ENCODE peak calls at places on chromosomes 11 and 22, in seven cellular contexts. A is endothelial cell of umbilical vein, Y is thoracic aorta, L is HCT116, M is heart left ventricle, D is breast epithelium, Z is gastrocnemius medialis. T is an unnamed sample. For H3K4me1, the result is how much of the 10 kb centered on the place peaks cover.

GRCh38 chr11:61696602-61697001 is 16.4 kb downstream of the DAGLA start:
- DNase-seq in M (no peak), L (no peak), Y (no peak), Z (no peak), A (no peak), D (peak), T (no peak)

GRCh38 chr11:16785520-16786128 is 47.2 kb downstream of the C11orf58 start:
- DNase-seq in L (peak), Z (peak), M (peak), Y (no peak), D (peak), A (peak), T (peak)

GRCh38 chr22:19383292-19383691 is 48.2 kb downstream of the HIRA start:
- DNase-seq in Z (no peak), M (no peak), L (no peak), Y (no peak), D (no peak), A (no peak), T (no peak)

GRCh38 chr11:724063-724732 is 18.2 kb downstream of the EPS8L2 start:
- DNase-seq in L (no peak), Y (no peak), M (no peak), D (no peak), Z (no peak), A (no peak), T (no peak)

GRCh38 chr11:111528557-111528956 is 12.0 kb upstream of the LAYN start:
- DNase-seq in M (no peak), Y (no peak), Z (no peak), D (no peak), L (no peak), A (no peak), T (no peak)

GRCh38 chr11:60775420-60775961 is 9.6 kb upstream of the MS4A10 start:
- DNase-seq in D (peak), A (peak), M (peak), Y (peak), L (peak), Z (peak), T (peak)

GRCh38 chr11:71463331-71464211 is 10.6 kb downstream of the NADSYN1 start:
- DNase-seq in M (no peak), L (no peak), Z (no peak), D (no peak), A (no peak), Y (no peak), T (no peak)

GRCh38 chr11:69190796-69191536 is 35.2 kb downstream of the SMIM38 start:
- DNase-seq in L (no peak), Z (no peak), A (no peak), M (no peak), Y (no peak), D (no peak), T (no peak)

GRCh38 chr11:119030029-119030328 is 698 bp downstream of the SLC37A4 start:
- DNase-seq in Z (no peak), D (no peak), L (no peak), Y (no peak), A (no peak), M (no peak), T (no peak)

GRCh38 chr22:49957826-49958461 is 2.6 kb upstream of the PIM3 start:
- DNase-seq in Z (no peak), M (no peak), A (no peak), D (no peak), L (no peak), Y (no peak), T (peak)

GRCh38 chr11:45324459-45324858 is 38.3 kb upstream of the SYT13 start:
- DNase-seq in M (no peak), L (no peak), Y (no peak), Z (no peak), D (no peak), A (no peak), T (peak)

GRCh38 chr22:46542011-46542985 is 4.9 kb upstream of the CELSR1 start:
- DNase-seq in Z (no peak), A (peak), Y (no peak), L (no peak), M (peak), D (peak), T (peak)

GRCh38 chr22:31098633-31099110 is 8.7 kb downstream of the SELENOM start:
- DNase-seq in D (no peak), Y (no peak), M (peak), Z (no peak), A (no peak), L (no peak), T (no peak)

GRCh38 chr22:27454807-27455450 is 346.6 kb downstream of the MN1 start:
- DNase-seq in Z (no peak), Y (no peak), A (no peak), D (no peak), M (no peak), L (no peak), T (no peak)

GRCh38 chr22:33726294-33726711 is 194.0 kb downstream of the LARGE1 start:
- DNase-seq in Y (no peak), M (no peak), A (no peak), Z (peak), L (no peak), D (no peak), T (no peak)

GRCh38 chr11:61139391-61139790 is 21.8 kb downstream of the VPS37C start:
- DNase-seq in L (no peak), D (no peak), A (no peak), Y (no peak), M (no peak), Z (no peak), T (no peak)

GRCh38 chr11:35308157-35308556 is 111.2 kb downstream of the SLC1A2 start:
- DNase-seq in M (no peak), A (no peak), Z (no peak), L (no peak), Y (no peak), D (no peak), T (no peak)

GRCh38 chr11:68994161-68994890 is 13.5 kb upstream of the MRGPRD start:
- DNase-seq in M (peak), A (no peak), Z (no peak), D (no peak), Y (no peak), L (no peak), T (no peak)

GRCh38 chr11:60788401-60789110 is 3.4 kb downstream of the MS4A10 start:
- DNase-seq in Z (no peak), A (peak), M (no peak), Y (no peak), D (no peak), L (no peak), T (no peak)

GRCh38 chr11:100445231-100445735 is 241.8 kb upstream of the ARHGAP42 start:
- DNase-seq in D (no peak), Y (no peak), A (peak), M (peak), Z (no peak), L (no peak), T (no peak)

GRCh38 chr22:25845985-25846745 is 104.2 kb downstream of the MYO18B start:
- DNase-seq in D (no peak), Y (no peak), L (no peak), A (no peak), Z (no peak), M (no peak), T (no peak)

GRCh38 chr11:93939084-93939780 is 81.9 kb upstream of the HEPHL1 start:
- DNase-seq in A (no peak), M (no peak), Y (no peak), D (no peak), Z (no peak), L (no peak), T (no peak)

GRCh38 chr11:129282634-129283033 is 90.5 kb upstream of the ARHGAP32 start:
- DNase-seq in L (no peak), M (no peak), Z (no peak), Y (no peak), D (no peak), A (no peak), T (no peak)

GRCh38 chr22:38239101-38239761 is 33.6 kb downstream of the TMEM184B start:
- DNase-seq in L (no peak), Z (no peak), M (no peak), A (peak), Y (peak), D (no peak), T (peak)

GRCh38 chr11:107592256-107592655 is 1.3 kb downstream of the ELMOD1 start:
- DNase-seq in L (no peak), Z (no peak), A (peak), D (no peak), M (no peak), Y (no peak), T (no peak)

GRCh38 chr11:42407379-42407778 is 904.4 kb upstream of the API5 start:
- DNase-seq in M (no peak), D (no peak), Y (no peak), Z (no peak), A (peak), L (no peak), T (no peak)

GRCh38 chr22:36541831-36542391 is 12.9 kb upstream of the EIF3D start:
- DNase-seq in Z (no peak), M (no peak), L (peak), Y (no peak), D (no peak), A (peak), T (no peak)

GRCh38 chr11:104759464-104759863 is 138.8 kb downstream of the CASP12 start:
- DNase-seq in Z (no peak), D (no peak), A (no peak), Y (no peak), M (no peak), L (no peak), T (no peak)

GRCh38 chr11:59102259-59102765 is 4.7 kb upstream of the FAM111B start:
- DNase-seq in D (peak), Y (peak), Z (no peak), M (peak), L (no peak), A (peak), T (peak)

GRCh38 chr11:1077417-1078119 is 2.9 kb downstream of the MUC2 start:
- DNase-seq in Y (no peak), A (no peak), M (no peak), Z (no peak), L (no peak), D (no peak), T (no peak)

GRCh38 chr22:26579331-26579886 is 10.5 kb downstream of the TPST2 start:
- DNase-seq in D (no peak), Z (no peak), L (no peak), M (no peak), Y (no peak), A (no peak), T (no peak)

GRCh38 chr11:83033972-83034672 is 37.6 kb downstream of the RAB30 start:
- DNase-seq in M (peak), Y (no peak), D (peak), Z (peak), L (no peak), A (peak), T (no peak)

GRCh38 chr11:119115484-119116234 is 5.7 kb upstream of the HINFP start:
- DNase-seq in D (no peak), L (no peak), Y (no peak), M (peak), A (no peak), Z (peak), T (peak)

GRCh38 chr11:15602779-15603178 is 488.1 kb downstream of the INSC start:
- DNase-seq in L (no peak), Y (no peak), M (no peak), D (no peak), Z (no peak), A (no peak), T (no peak)

GRCh38 chr11:109961261-109961660 is 131.9 kb upstream of the ZC3H12C start:
- DNase-seq in Y (no peak), D (no peak), L (no peak), M (no peak), Z (no peak), A (no peak), T (no peak)

GRCh38 chr11:60680455-60681119 is 18.8 kb upstream of the MS4A8 start:
- DNase-seq in M (no peak), D (no peak), Y (no peak), L (no peak), A (no peak), Z (no peak), T (no peak)

GRCh38 chr11:65639623-65640482 is 2.0 kb downstream of the SIPA1 start:
- DNase-seq in M (peak), Z (no peak), Y (no peak), D (no peak), L (no peak), A (peak), T (no peak)

GRCh38 chr11:123783536-123783935 is 22.6 kb downstream of the OR6M1 start:
- DNase-seq in M (no peak), Y (no peak), D (no peak), Z (no peak), L (no peak), A (no peak), T (no peak)

GRCh38 chr11:70641366-70641765 is 243.0 kb downstream of the CTTN start:
- DNase-seq in A (no peak), D (no peak), Z (no peak), Y (no peak), M (no peak), L (no peak), T (no peak)

DNA sequence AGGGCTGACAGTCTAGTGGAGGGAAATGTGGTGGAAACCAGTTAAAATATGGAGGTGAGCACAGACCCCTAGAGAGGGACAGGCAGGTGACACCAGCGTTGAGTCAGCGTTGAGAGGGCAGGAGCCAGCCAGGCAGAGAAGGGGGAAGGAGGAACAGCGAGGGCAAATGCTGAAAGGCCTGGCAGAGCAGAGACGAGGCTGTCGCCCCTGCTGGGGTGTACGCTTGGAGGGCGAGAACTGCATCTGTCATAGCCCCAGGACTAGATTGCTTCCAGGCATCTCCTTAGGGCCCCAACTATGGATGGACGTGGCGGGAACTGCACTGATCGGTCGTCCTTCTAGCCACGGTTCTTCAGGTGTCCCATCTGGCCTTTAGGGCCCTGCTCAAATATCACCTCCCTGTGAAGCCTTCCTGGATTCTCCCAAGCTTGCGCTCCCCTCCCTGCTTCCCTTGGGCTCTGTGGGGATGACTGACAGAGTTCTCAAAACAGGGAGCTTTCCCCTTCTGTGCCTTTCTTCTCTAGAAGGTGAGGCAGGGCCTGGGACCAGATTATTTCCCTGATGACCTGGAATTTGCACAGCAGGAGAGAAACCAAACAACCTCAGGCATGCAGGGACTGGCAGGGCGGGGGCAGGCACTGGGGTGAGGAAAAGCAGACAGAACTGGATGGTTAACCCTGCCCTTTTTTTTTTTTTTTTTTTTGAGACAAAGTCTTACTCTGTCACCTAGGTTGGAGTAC is 11.1 kb downstream of the SYNGR1 start:
- DNase-seq in Z (no peak), L (no peak), A (no peak), M (no peak), D (peak), Y (no peak), T (no peak)
- H3K27ac ChIP-seq in Z (no peak), L (peak), A (no peak), M (no peak), D (peak), Y (no peak), T (no peak)

GRCh38 chr11:64245797-64246623 is 733 bp downstream of the PPP1R14B start:
- DNase-seq in Z (peak), D (peak), L (no peak), Y (peak), M (peak), A (peak), T (peak)
- H3K4me1 ChIP-seq in Z (under half), D (under half), L (under half), Y (under half), M (under half), A (under half), T (under half)

DNA sequence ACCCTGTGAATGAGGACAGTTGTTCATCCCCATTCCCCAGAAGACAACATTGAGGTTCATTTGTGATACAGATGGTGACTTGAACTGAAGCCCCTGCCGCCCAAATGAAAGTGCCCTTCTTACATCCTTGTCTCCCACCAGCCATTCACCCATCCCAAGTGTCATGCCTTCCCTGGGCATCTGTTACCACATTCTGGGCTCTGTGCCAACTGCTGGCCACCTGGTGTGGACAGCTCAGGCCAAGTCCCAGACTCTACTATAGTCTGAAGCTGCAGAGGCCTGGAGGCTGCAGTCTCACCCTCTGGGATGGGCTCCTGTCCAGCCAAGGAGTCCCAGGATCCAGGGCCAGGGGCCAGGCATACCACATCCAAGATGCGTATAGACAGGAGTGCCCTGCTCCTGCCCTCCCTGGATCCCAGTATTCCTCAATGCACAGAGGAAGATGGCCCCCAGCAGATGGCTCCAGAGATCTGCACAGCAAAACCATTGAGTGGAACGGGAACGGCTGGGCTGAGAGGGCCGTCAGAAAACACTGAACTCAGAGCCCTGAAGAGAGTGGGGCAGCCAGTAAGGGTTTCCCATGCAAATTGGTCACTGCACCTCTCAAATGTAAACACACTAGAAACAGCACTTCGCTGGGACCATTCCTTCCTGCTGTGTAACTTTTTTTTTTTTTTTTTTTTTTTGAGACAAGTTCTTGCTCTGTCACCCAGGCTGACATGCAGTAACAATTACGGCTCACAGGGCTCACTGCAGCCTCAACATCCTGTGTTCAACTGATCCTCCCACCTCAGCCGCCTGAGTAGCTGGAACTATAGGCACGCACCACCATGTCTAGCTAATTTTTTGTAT is 22.8 kb downstream of the ARRB1 start:
- DNase-seq in Y (no peak), D (peak), L (peak), Z (no peak), A (peak), M (peak), T (peak)
- H3K4me3 ChIP-seq in Y (no peak), D (no peak), L (no peak), Z (no peak), A (no peak), M (no peak), T (no peak)

GRCh38 chr22:47851586-47851985 is 1089.1 kb downstream of the TBC1D22A start:
- DNase-seq in Z (no peak), Y (no peak), L (no peak), M (no peak), D (no peak), A (no peak), T (no peak)
- H3K27ac ChIP-seq in Z (no peak), Y (no peak), L (no peak), M (no peak), D (no peak), A (no peak), T (no peak)

GRCh38 chr22:21948824-21949568 is 3.7 kb downstream of the PPM1F start:
- DNase-seq in A (peak), M (no peak), Z (no peak), L (no peak), Y (no peak), D (no peak), T (no peak)
- H3K4me1 ChIP-seq in A (half or more), M (half or more), Z (half or more), L (under half), Y (under half), D (under half), T (under half)

DNA sequence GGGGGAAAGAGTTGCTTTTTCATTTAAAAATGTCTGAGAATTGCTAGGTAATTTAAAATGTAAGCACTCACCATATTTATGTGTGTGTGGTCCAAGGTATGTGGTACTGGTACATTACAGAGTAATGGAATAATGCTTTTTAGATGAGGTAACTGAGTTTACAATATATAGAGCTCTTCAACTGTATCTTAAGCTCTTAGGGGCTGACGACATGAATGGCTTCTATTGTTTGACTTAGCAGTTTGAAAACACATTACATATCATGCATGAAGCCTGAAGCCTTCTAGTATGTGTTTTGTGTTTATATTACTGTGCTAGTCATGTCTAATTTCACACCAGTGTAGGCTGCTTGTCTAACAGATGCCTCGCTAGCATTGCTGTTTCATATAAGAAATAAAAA is 37.1 kb downstream of the GAS2 start:
- DNase-seq in L (no peak), Y (no peak), A (peak), D (no peak), M (no peak), Z (no peak), T (no peak)
- H3K4me3 ChIP-seq in L (no peak), Y (no peak), A (no peak), D (no peak), M (no peak), Z (no peak), T (no peak)